ENCODE peak calls at places on chromosomes 12 and 14, in nine cellular contexts. Z is cardiac septum; N is stimulated activated CD4-positive, alpha-beta T cell treated with anti-CD3 and anti-CD28 coated beads, Interleukin-15, amount 100 ng/mL, for 1 hour; R is neural crest cell; C is mesothelial cell of epicardium; E is non-pigmented ciliary epithelial cell; U is activated T-cell treated with anti-CD3 and anti-CD28 coated beads, Interleukin-2, amount 50 U/mL, for 48 hours; Y is nephron progenitor cell; I is small intestine. S is an unnamed sample.

GRCh38 chr12:103852498-103852992 is 11.5 kb upstream of the NT5DC3 start:
- DNase-seq in E (no peak), C (no peak), Y (no peak), Z (no peak), I (no peak), R (no peak), U (no peak), N (no peak), S (peak)

GRCh38 chr12:115012861-115013667 is 329.1 kb upstream of the TBX3 start:
- DNase-seq in U (no peak), Y (peak), R (peak), Z (no peak), C (peak), N (no peak), I (no peak), E (no peak), S (no peak)

GRCh38 chr12:92140919-92141536 is 4.6 kb downstream of the BTG1 start:
- DNase-seq in Z (no peak), N (no peak), U (no peak), Y (no peak), E (no peak), I (peak), R (no peak), C (no peak), S (no peak)

GRCh38 chr12:128316078-128316477 is 49.1 kb downstream of the TMEM132C start:
- DNase-seq in C (no peak), E (no peak), I (no peak), U (no peak), N (no peak), Y (no peak), Z (no peak), R (no peak), S (no peak)

GRCh38 chr14:54565236-54566151 is 1.4 kb upstream of the SAMD4A start:
- DNase-seq in R (peak), U (peak), Y (peak), Z (peak), C (peak), I (peak), E (no peak), N (peak), S (peak)

GRCh38 chr12:6279631-6280030 is 30.9 kb upstream of the PLEKHG6 start:
- DNase-seq in N (no peak), E (no peak), Z (no peak), I (no peak), Y (no peak), C (no peak), R (no peak), U (no peak), S (no peak)

GRCh38 chr12:20792971-20793370 is 17.5 kb upstream of the SLCO1B3 start:
- DNase-seq in Y (no peak), C (no peak), I (no peak), N (no peak), R (no peak), Z (no peak), U (no peak), E (no peak), S (no peak)

GRCh38 chr12:129964826-129965457 is 61.1 kb upstream of the TMEM132D start:
- DNase-seq in I (no peak), C (no peak), Y (no peak), U (no peak), Z (no peak), E (no peak), R (no peak), N (no peak), S (no peak)

GRCh38 chr12:65660096-65660495 is 164.2 kb upstream of the HMGA2 start:
- DNase-seq in N (no peak), C (no peak), I (no peak), U (no peak), E (no peak), R (no peak), Z (no peak), Y (no peak), S (no peak)

GRCh38 chr12:202081-202731 is 11.8 kb downstream of the SLC6A12 start:
- DNase-seq in R (no peak), Y (peak), U (no peak), N (no peak), Z (no peak), I (no peak), E (no peak), C (no peak), S (no peak)

GRCh38 chr12:13085968-13086686 is 17.3 kb downstream of the GSG1 start:
- DNase-seq in E (no peak), R (no peak), I (no peak), Y (no peak), U (no peak), C (no peak), Z (no peak), N (no peak), S (no peak)

GRCh38 chr12:68508536-68509050 is 102.1 kb upstream of the RAP1B start:
- DNase-seq in U (no peak), E (no peak), Z (no peak), R (no peak), N (no peak), C (no peak), I (no peak), Y (no peak), S (no peak)

GRCh38 chr14:29803045-29803444 is 124.6 kb downstream of the PRKD1 start:
- DNase-seq in N (no peak), Y (no peak), R (no peak), Z (no peak), U (no peak), E (no peak), C (no peak), I (no peak), S (no peak)

GRCh38 chr12:27779416-27779815 is 617 bp upstream of the KLHL42 start:
- DNase-seq in I (peak), N (no peak), U (no peak), Z (no peak), E (no peak), Y (peak), C (no peak), R (no peak), S (peak)

GRCh38 chr12:58046281-58046680 is 104.9 kb downstream of the ATP23 start:
- DNase-seq in I (no peak), N (no peak), Z (no peak), R (no peak), Y (no peak), E (no peak), C (no peak), U (no peak), S (no peak)

GRCh38 chr14:33668066-33668465 is 282.8 kb downstream of the EGLN3 start:
- DNase-seq in Y (no peak), U (no peak), N (no peak), C (no peak), E (no peak), I (no peak), Z (no peak), R (no peak), S (no peak)

GRCh38 chr12:76451528-76451927 is 103.3 kb upstream of the BBS10 start:
- DNase-seq in Z (no peak), E (no peak), Y (no peak), U (no peak), I (peak), R (no peak), C (no peak), N (no peak), S (no peak)

S was measured in NCI-H1930.